ENCODE peak calls at places on chromosomes 3 and 15, in nine cellular contexts. M is stomach, D is foreskin fibroblast, G is sigmoid colon, B is colonic mucosa, K is NB4, Q is AG04449, E is HepG2, S is fibroblast of the aortic adventitia. P is an unnamed sample.

GRCh38 chr3:170997966-170998913 is 28.3 kb downstream of the SLC2A2 start:
- DNase-seq in M (no peak), Q (no peak), B (peak), K (no peak), E (peak), D (peak), S (peak), G (no peak), P (peak)

GRCh38 chr3:79515072-79515471 is 252.7 kb downstream of the ROBO1 start:
- DNase-seq in D (no peak), Q (no peak), M (no peak), B (no peak), K (no peak), S (peak), E (no peak), G (no peak), P (peak)

GRCh38 chr3:63364909-63365308 is 86.8 kb downstream of the SYNPR start:
- DNase-seq in B (no peak), S (no peak), K (peak), Q (no peak), D (no peak), M (no peak), G (no peak), E (no peak), P (peak)

GRCh38 chr15:81373996-81374395 is at the start of gene TMC3:
- DNase-seq in S (peak), B (no peak), M (no peak), E (no peak), D (no peak), K (no peak), Q (no peak), G (no peak), P (peak)

GRCh38 chr15:67794832-67795574 is 30.3 kb upstream of the SKOR1 start:
- DNase-seq in K (no peak), S (no peak), E (no peak), D (no peak), M (no peak), G (no peak), B (no peak), Q (no peak), P (no peak)

GRCh38 chr3:133490468-133491351 is 82.8 kb upstream of the CDV3 start:
- DNase-seq in K (no peak), D (no peak), G (no peak), B (no peak), E (no peak), S (no peak), M (no peak), Q (no peak), P (no peak)

GRCh38 chr3:45571216-45571615 is 23.3 kb upstream of the LIMD1 start:
- DNase-seq in K (no peak), E (no peak), B (no peak), S (no peak), D (no peak), M (no peak), Q (no peak), G (peak), P (no peak)

GRCh38 chr3:119326976-119327375 is 32.8 kb downstream of the ARHGAP31 start:
- DNase-seq in G (no peak), M (no peak), D (no peak), E (no peak), S (no peak), K (no peak), B (no peak), Q (no peak), P (no peak)

GRCh38 chr15:35595656-35596055 is 49.7 kb upstream of the DPH6 start:
- DNase-seq in E (no peak), M (no peak), Q (no peak), S (peak), G (no peak), K (no peak), B (no peak), D (no peak), P (peak)

GRCh38 chr3:43894176-43895049 is 203.7 kb downstream of the ABHD5 start:
- DNase-seq in G (no peak), Q (no peak), M (peak), E (no peak), B (peak), S (peak), D (peak), K (peak), P (peak)

GRCh38 chr15:64634576-64635485 is 140.6 kb downstream of the RBPMS2 start:
- DNase-seq in D (no peak), K (no peak), B (no peak), M (no peak), E (peak), S (no peak), G (no peak), Q (no peak), P (no peak)

GRCh38 chr15:29117778-29118177 is 151.8 kb downstream of the NSMCE3 start:
- DNase-seq in K (no peak), S (no peak), M (no peak), E (no peak), B (no peak), Q (no peak), G (no peak), D (no peak), P (no peak)

GRCh38 chr3:117997201-117998049 is 1037.2 kb downstream of the IGSF11 start:
- DNase-seq in D (peak), S (peak), Q (peak), G (peak), K (peak), E (peak), B (peak), M (peak), P (peak)

GRCh38 chr3:45640091-45640507 is 45.5 kb downstream of the LIMD1 start:
- DNase-seq in Q (no peak), M (no peak), S (no peak), B (no peak), K (peak), G (no peak), D (no peak), E (no peak), P (no peak)

GRCh38 chr3:19347701-19348100 is 199.4 kb downstream of the KCNH8 start:
- DNase-seq in M (no peak), S (no peak), E (no peak), Q (no peak), D (no peak), K (no peak), G (no peak), B (no peak), P (no peak)

GRCh38 chr3:38519000-38519399 is 22.9 kb downstream of the EXOG start:
- DNase-seq in K (no peak), B (no peak), E (no peak), M (no peak), Q (no peak), G (no peak), D (peak), S (peak), P (no peak)

GRCh38 chr3:186281172-186281571 is 80.9 kb downstream of the DGKG start:
- DNase-seq in Q (peak), K (no peak), M (no peak), B (no peak), G (no peak), D (peak), E (no peak), S (peak), P (peak)

GRCh38 chr3:184314700-184315505 is 497 bp downstream of the EIF4G1 start:
- DNase-seq in D (peak), G (peak), K (peak), S (peak), E (peak), Q (no peak), B (peak), M (peak), P (peak)

GRCh38 chr3:192901435-192901834 is 16.2 kb downstream of the MB21D2 start:
- DNase-seq in B (no peak), K (no peak), S (peak), Q (peak), M (no peak), D (peak), G (no peak), E (no peak), P (peak)

GRCh38 chr3:34066999-34067398 is 268.6 kb downstream of the PDCD6IP start:
- DNase-seq in K (no peak), E (no peak), S (no peak), G (no peak), B (no peak), Q (no peak), D (no peak), M (no peak), P (no peak)

GRCh38 chr15:83920115-83920514 is 266.2 kb downstream of the ADAMTSL3 start:
- DNase-seq in S (no peak), K (no peak), D (no peak), G (no peak), M (no peak), B (no peak), E (no peak), Q (no peak), P (no peak)

GRCh38 chr3:29764603-29765254 is 483.9 kb downstream of the RBMS3 start:
- DNase-seq in B (no peak), K (no peak), M (no peak), E (no peak), S (peak), G (no peak), D (peak), Q (peak), P (peak)

GRCh38 chr3:151925419-151925818 is 52.0 kb downstream of the SUCNR1 start:
- DNase-seq in M (no peak), B (no peak), D (no peak), K (no peak), E (no peak), G (no peak), S (no peak), Q (no peak), P (no peak)

GRCh38 chr3:151923901-151924300 is 50.5 kb downstream of the SUCNR1 start:
- DNase-seq in E (no peak), Q (no peak), S (peak), M (no peak), G (no peak), K (no peak), B (no peak), D (no peak), P (no peak)

GRCh38 chr3:151926956-151927355 is 53.5 kb downstream of the SUCNR1 start:
- DNase-seq in K (no peak), D (peak), Q (no peak), M (no peak), G (no peak), B (no peak), E (no peak), S (peak), P (peak)

GRCh38 chr3:151924753-151925152 is 51.3 kb downstream of the SUCNR1 start:
- DNase-seq in S (no peak), K (no peak), G (no peak), D (no peak), Q (no peak), B (no peak), M (no peak), E (no peak), P (no peak)

GRCh38 chr3:151925876-151926275 is 52.4 kb downstream of the SUCNR1 start:
- DNase-seq in E (no peak), S (peak), B (no peak), G (no peak), K (no peak), D (peak), M (no peak), Q (peak), P (peak)
- H3K4me3 ChIP-seq in E (no peak), S (no peak), B (no peak), G (no peak), K (no peak), D (no peak), M (no peak), Q (no peak), P (no peak)

GRCh38 chr3:50321146-50321843 is 1.2 kb downstream of the HYAL2 start:
- DNase-seq in S (peak), Q (no peak), D (peak), B (peak), E (peak), K (peak), G (peak), M (peak), P (peak)

GRCh38 chr3:50320853-50321145 is 1.7 kb downstream of the HYAL2 start:
- DNase-seq in M (no peak), G (no peak), D (no peak), E (no peak), S (peak), Q (no peak), B (no peak), K (no peak), P (peak)

GRCh38 chr3:50322386-50323091 is at the start of gene HYAL2:
- DNase-seq in M (peak), E (no peak), B (peak), Q (no peak), G (no peak), K (no peak), D (no peak), S (no peak), P (no peak)

GRCh38 chr3:50323092-50323600 is 601 bp upstream of the HYAL2 start:
- DNase-seq in M (no peak), E (no peak), Q (no peak), K (no peak), B (no peak), S (no peak), G (no peak), D (no peak), P (no peak)

DNA sequence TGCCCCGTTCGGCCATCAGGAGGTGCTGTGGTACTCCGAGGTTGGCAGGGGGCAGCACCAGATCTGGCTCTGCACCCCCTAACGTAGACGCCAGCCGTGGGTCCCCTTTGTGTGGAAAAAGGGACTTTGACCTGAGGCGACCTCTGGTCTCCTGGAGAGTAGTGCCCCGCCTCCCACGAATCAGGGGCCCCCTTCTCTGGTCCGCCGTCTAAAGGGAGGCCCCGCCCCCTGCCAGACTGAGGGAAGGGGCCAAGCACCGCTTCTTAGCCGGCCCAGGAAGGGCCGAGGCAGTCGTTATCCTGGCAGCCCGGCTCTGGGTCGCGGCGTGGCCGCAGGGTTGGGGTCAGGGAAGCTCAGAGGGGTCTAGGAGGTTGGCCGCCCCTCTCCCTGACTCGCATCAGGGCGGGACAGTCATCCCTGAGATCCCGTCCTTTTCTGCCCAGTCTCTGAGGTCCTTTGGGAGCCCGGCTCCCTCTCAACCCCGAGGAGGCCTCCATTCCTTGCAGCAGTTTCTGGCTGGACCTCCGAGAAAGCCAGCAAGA is 630 bp downstream of the HYAL2 start:
- DNase-seq in K (no peak), Q (no peak), M (no peak), E (peak), D (no peak), S (no peak), B (no peak), G (no peak), P (no peak)
- TF ChIP-seq CTCF in K (peak), Q (peak), M (peak), E (peak), D (peak), S (peak), B (peak), G (peak), P (peak)

DNA sequence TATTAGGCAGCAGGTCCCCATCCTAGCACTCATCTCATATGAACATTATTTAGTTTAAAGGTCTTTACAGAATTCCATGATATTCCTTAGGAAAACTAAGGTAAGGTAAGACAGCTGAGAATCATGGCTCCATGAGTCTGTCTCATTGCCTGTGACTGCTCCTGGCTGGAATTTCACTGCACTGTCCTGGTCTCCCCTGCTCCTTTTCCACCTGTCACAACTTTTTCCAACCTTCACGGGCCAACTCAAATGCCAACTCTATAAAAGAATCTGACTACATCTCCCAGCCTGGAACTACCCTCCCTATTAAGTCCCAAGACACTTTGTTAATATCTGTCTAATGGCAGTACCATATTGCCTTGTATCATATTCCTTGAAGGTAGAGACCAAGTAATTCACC is 7.6 kb downstream of the CNBP start:
- DNase-seq in D (no peak), G (no peak), Q (no peak), S (no peak), K (no peak), E (no peak), B (no peak), M (no peak), P (no peak)
- H3K4me3 ChIP-seq in D (no peak), G (no peak), Q (no peak), S (no peak), K (no peak), E (no peak), B (no peak), M (no peak), P (no peak)

GRCh38 chr3:106566277-106566676 is 697.5 kb upstream of the CBLB start:
- DNase-seq in Q (no peak), D (no peak), K (peak), B (no peak), E (no peak), M (no peak), G (no peak), S (no peak), P (peak)
- TF ChIP-seq CTCF in Q (no peak), D (peak), K (no peak), B (no peak), E (no peak), M (no peak), G (no peak), S (no peak), P (peak)